ENCODE peak calls at places on chromosomes 16 and 17, in five cellular contexts. P is tibial nerve; A is left lung; L is CD8-positive, alpha-beta T cell; F is left ventricle myocardium inferior. U is an unnamed sample. For H3K9me3, the result is how much of the 10 kb centered on the place peaks cover.

GRCh38 chr16:50814541-50814940 is 72.7 kb downstream of the CYLD start:
- DNase-seq in P (no peak), A (no peak), L (no peak), F (no peak), U (no peak)

GRCh38 chr16:4016648-4017047 is 99.6 kb downstream of the ADCY9 start:
- DNase-seq in P (no peak), A (no peak), L (no peak), F (no peak), U (no peak)

GRCh38 chr16:57828272-57829161 is 26.2 kb upstream of the KIFC3 start:
- DNase-seq in P (no peak), A (no peak), L (no peak), F (no peak), U (no peak)

GRCh38 chr16:4976079-4976478 is 17.9 kb downstream of the SEC14L5 start:
- DNase-seq in P (no peak), A (no peak), L (no peak), F (no peak), U (no peak)

GRCh38 chr17:1071103-1071825 is 74.3 kb downstream of the TIMM22 start:
- DNase-seq in P (no peak), A (peak), L (no peak), F (no peak), U (no peak)

GRCh38 chr17:64788286-64789060 is 126.4 kb upstream of the SMURF2 start:
- DNase-seq in P (no peak), A (no peak), L (no peak), F (no peak), U (no peak)

GRCh38 chr17:81966343-81967243 is 5.6 kb upstream of the NOTUM start:
- DNase-seq in P (no peak), A (no peak), L (no peak), F (peak), U (no peak)

GRCh38 chr17:81518113-81518784 is 5.7 kb upstream of the ACTG1 start:
- DNase-seq in P (no peak), A (peak), L (no peak), F (no peak), U (no peak)

GRCh38 chr17:77807746-77808441 is 150.6 kb upstream of the TNRC6C start:
- DNase-seq in P (no peak), A (no peak), L (no peak), F (no peak), U (no peak)

GRCh38 chr16:62832214-62832613 is 796.0 kb upstream of the CDH8 start:
- DNase-seq in P (no peak), A (no peak), L (no peak), F (no peak), U (no peak)

GRCh38 chr17:17043668-17044226 is 1.5 kb downstream of the MPRIP start:
- DNase-seq in P (no peak), A (peak), L (no peak), F (no peak), U (no peak)

GRCh38 chr17:37200497-37200896 is 175.3 kb upstream of the C17orf78 start:
- DNase-seq in P (no peak), A (no peak), L (no peak), F (no peak), U (no peak)

GRCh38 chr17:2796164-2797140 is at the start of gene RAP1GAP2:
- DNase-seq in P (peak), A (peak), L (peak), F (peak), U (peak)

GRCh38 chr17:34542700-34543336 is 36.6 kb upstream of the TMEM132E start:
- DNase-seq in P (peak), A (no peak), L (peak), F (no peak), U (no peak)

GRCh38 chr16:81081007-81081406 is 4.0 kb upstream of the C16orf46 start:
- DNase-seq in P (no peak), A (no peak), L (no peak), F (no peak), U (no peak)

GRCh38 chr16:12158428-12158827 is 181.9 kb downstream of the SNX29 start:
- DNase-seq in P (no peak), A (no peak), L (no peak), F (no peak), U (no peak)

GRCh38 chr17:8365143-8365542 is 11.4 kb downstream of the KRABD2 start:
- DNase-seq in P (no peak), A (no peak), L (no peak), F (no peak), U (no peak)

GRCh38 chr16:4407543-4408322 is 8.7 kb downstream of the CORO7 start:
- DNase-seq in P (no peak), A (no peak), L (no peak), F (peak), U (peak)

GRCh38 chr17:39823407-39824054 is 40.6 kb downstream of the IKZF3 start:
- DNase-seq in P (no peak), A (no peak), L (no peak), F (no peak), U (no peak)

GRCh38 chr16:66130296-66130910 is 236.1 kb upstream of the CDH5 start:
- DNase-seq in P (no peak), A (no peak), L (no peak), F (no peak), U (no peak)

GRCh38 chr16:66129196-66129595 is 237.3 kb upstream of the CDH5 start:
- DNase-seq in P (no peak), A (no peak), L (no peak), F (no peak), U (no peak)

GRCh38 chr16:66131156-66131807 is 235.2 kb upstream of the CDH5 start:
- DNase-seq in P (no peak), A (no peak), L (no peak), F (no peak), U (no peak)

GRCh38 chr16:66128363-66128725 is 238.1 kb upstream of the CDH5 start:
- DNase-seq in P (no peak), A (no peak), L (no peak), F (no peak), U (no peak)

GRCh38 chr16:66127459-66128362 is 238.8 kb upstream of the CDH5 start:
- DNase-seq in P (peak), A (no peak), L (no peak), F (no peak), U (peak)
- H3K27ac ChIP-seq in P (no peak), A (peak), L (no peak), F (no peak), U (no peak)

GRCh38 chr17:59561042-59561441 is 4.4 kb upstream of the DHX40 start:
- DNase-seq in P (no peak), A (no peak), L (no peak), F (no peak), U (no peak)
- TF ChIP-seq CTCF in P (no peak), A (peak), L (peak), F (peak), U (no peak)

DNA sequence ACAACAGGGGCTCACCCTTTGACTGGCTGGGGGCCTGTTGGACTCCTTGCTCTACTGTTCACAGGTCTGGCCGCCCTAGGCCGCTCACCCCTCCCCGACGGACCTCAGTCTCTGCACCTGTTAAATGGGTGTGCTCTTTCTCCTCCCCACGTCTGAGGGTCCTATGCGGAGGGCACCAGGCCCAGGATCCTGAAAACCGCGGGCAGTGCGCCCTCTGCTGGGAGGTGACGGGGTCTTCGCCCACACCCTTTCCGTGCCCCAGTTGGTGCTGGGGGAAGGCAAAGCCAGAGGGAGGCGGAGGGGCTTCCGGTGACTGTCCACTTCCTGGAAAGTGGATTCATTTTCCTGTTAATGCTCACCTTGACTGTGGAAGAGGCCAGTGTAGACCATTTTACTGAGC is 1010.9 kb downstream of the KCNJ18 start:
- DNase-seq in P (no peak), A (no peak), L (no peak), F (no peak), U (no peak)
- H3K9me3 ChIP-seq in P (under half), A (under half), L (under half), F (under half), U (under half)

DNA sequence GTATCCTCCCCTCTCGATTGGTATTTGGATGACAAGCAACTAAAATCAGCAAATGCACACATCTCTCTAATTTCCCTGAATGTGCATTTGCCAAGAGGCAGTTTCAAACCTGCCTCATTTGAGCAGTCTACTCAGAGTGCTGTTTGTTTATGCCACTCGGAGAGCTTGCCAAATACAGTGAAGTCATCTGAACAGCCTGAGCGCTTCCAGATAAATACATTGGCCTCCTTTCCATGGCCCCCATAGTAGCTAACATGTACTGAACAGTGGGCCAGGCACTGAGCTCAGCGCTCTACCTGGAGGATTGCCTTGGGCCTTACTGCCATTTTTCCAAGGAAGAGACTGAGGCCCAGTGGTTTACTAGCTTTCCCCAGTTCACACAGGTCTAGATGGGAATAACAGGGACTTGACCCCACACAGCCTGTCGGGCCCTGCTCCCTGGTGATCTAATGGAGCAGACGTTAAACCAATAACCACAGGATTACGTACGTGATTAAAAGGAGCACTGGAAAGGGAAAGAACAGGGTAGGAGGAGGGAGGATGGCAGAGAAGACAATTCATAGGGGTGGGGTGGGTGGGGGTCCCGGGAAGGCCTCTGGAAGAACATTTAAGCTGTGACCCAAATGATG is 18.7 kb upstream of the ANKRD40CL start:
- DNase-seq in P (no peak), A (no peak), L (no peak), F (no peak), U (no peak)
- H3K27ac ChIP-seq in P (no peak), A (no peak), L (no peak), F (peak), U (no peak)

GRCh38 chr17:74760404-74761105 is 12.1 kb downstream of the NHERF1 start:
- DNase-seq in P (no peak), A (no peak), L (no peak), F (no peak), U (no peak)

GRCh38 chr17:74759941-74760340 is 11.5 kb downstream of the NHERF1 start:
- DNase-seq in P (no peak), A (peak), L (no peak), F (no peak), U (no peak)

GRCh38 chr17:74757931-74758845 is 9.8 kb downstream of the NHERF1 start:
- DNase-seq in P (peak), A (no peak), L (no peak), F (peak), U (no peak)

GRCh38 chr17:74758846-74759163 is 10.4 kb downstream of the NHERF1 start:
- DNase-seq in P (no peak), A (no peak), L (no peak), F (no peak), U (no peak)

GRCh38 chr17:74759243-74759801 is 10.9 kb downstream of the NHERF1 start:
- DNase-seq in P (no peak), A (peak), L (no peak), F (no peak), U (no peak)
- TF ChIP-seq CTCF in P (no peak), A (no peak), L (no peak), F (no peak), U (no peak)

GRCh38 chr17:29862127-29862526 is 67.9 kb downstream of the SSH2 start:
- DNase-seq in P (no peak), A (no peak), L (no peak), F (no peak), U (no peak)
- H3K9me3 ChIP-seq in P (under half), A (under half), L (under half), F (under half), U (under half)

DNA sequence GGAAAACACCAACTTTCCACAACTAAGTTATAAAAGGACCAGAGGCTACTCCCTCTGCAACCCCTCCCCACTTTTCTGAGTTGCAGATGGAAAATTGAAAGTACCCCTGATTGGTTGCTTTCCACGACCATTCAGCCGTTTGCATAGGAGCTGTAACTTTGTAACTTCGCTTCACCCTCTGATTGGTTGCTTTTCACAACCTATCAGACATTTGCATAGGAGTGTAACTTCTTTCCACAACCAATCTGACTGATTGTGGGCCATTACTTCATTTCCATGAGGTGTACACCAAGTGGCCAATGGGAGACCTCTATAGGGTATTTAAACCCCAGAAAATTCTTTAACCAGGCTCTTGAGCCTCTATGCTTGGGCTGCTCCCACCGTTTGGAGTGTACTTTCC is 644.1 kb downstream of the WWOX start:
- DNase-seq in P (no peak), A (no peak), L (no peak), F (no peak), U (no peak)
- H3K27ac ChIP-seq in P (no peak), A (no peak), L (peak), F (no peak), U (no peak)

DNA sequence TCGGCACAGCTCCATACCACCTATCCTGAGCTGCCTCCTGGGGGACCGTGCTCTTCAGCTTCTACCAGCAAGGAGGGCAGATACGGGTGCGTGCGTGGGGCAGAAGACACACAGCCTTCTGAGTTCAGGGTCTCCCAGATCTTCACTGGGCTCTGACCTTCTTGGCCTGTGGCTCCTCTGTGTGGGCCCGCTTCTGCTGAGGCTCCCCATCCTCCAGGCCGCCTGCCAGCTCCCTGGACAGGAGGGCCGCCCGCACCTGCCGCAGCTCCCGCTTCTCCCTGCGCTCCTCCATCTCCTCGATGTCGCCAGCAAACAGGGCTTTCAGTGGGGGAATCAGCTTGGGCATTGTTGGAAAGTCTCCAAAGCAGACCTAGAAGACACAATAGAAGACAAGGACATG is 25.2 kb downstream of the ELAC2 start:
- DNase-seq in P (no peak), A (no peak), L (no peak), F (no peak), U (no peak)
- TF ChIP-seq CTCF in P (no peak), A (no peak), L (no peak), F (no peak), U (no peak)